ENCODE peak calls at places on chromosomes 6 and 20, in seven cellular contexts. K is amygdala; E is neural crest cell; F is PC-3; O is HS-5; B is iris pigment epithelial cell; A is activated CD8-positive, alpha-beta T cell treated with anti-CD3 and anti-CD28 coated beads for 36 hours. D is an unnamed sample.
A peak's percentile ranks its signal among the peaks of the same experiment; 100 is the strongest.

GRCh38 chr6:129701721-129702455 is 8.1 kb downstream of the ARHGAP18 start:
- DNase-seq in E (no peak), K (no peak), O (peak; percentile 80), F (no peak), B (peak; percentile 63), A (no peak), D (peak; percentile 41)

GRCh38 chr6:113697642-113698410 is 159.3 kb upstream of the MARCKS start:
- DNase-seq in B (peak; percentile 97), K (no peak), E (no peak), O (peak; percentile 77), A (no peak), F (peak; percentile 76), D (peak; percentile 79)

GRCh38 chr20:5474646-5475550 is 158.1 kb upstream of the PROKR2 start:
- DNase-seq in E (no peak), F (no peak), A (no peak), K (peak; percentile 4), O (no peak), B (no peak), D (no peak)

GRCh38 chr6:34145161-34146020 is 496 bp downstream of the GRM4 start:
- DNase-seq in E (peak; percentile 23), F (peak; percentile 18), B (peak; percentile 73), O (no peak), A (peak; percentile 25), K (peak; percentile 34), D (peak; percentile 42)

GRCh38 chr20:59043698-59044097 is 1.1 kb upstream of the PRELID3B start:
- DNase-seq in B (no peak), O (no peak), A (peak; percentile 34), F (peak; percentile 89), K (no peak), E (no peak), D (peak; percentile 32)

GRCh38 chr6:50791900-50792508 is 26.7 kb upstream of the TFAP2B start:
- DNase-seq in E (peak; percentile 18), B (peak; percentile 49), O (peak; percentile 23), K (no peak), A (no peak), F (peak; percentile 74), D (peak; percentile 50)

GRCh38 chr6:10510592-10511367 is 10.4 kb upstream of the GCNT2 start:
- DNase-seq in F (peak; percentile 77), A (peak; percentile 70), O (peak; percentile 13), E (peak; percentile 43), K (peak; percentile 35), B (peak; percentile 46), D (peak; percentile 80)

GRCh38 chr6:31763617-31763940 is 1.1 kb downstream of the SAPCD1 start:
- DNase-seq in A (no peak), F (peak; percentile 46), O (peak; percentile 32), B (peak; percentile 15), K (peak; percentile 27), E (no peak), D (peak; percentile 59)

GRCh38 chr6:21186479-21187055 is 407.0 kb upstream of the SOX4 start:
- DNase-seq in O (no peak), A (no peak), K (no peak), F (no peak), E (no peak), B (no peak), D (no peak)

GRCh38 chr6:102488729-102489128 is 1095.2 kb downstream of the GRIK2 start:
- DNase-seq in F (peak; percentile 77), B (peak; percentile 6), E (no peak), A (no peak), K (no peak), O (peak; percentile 44), D (no peak)

GRCh38 chr20:62051901-62052255 is 13.8 kb downstream of the TAF4 start:
- DNase-seq in F (no peak), E (no peak), O (no peak), B (no peak), A (no peak), K (no peak), D (no peak)

GRCh38 chr6:116287668-116288282 is 8.0 kb upstream of the TSPYL1 start:
- DNase-seq in B (peak; percentile 66), E (no peak), O (peak; percentile 43), F (peak; percentile 64), K (no peak), A (no peak), D (peak; percentile 74)

GRCh38 chr6:48535569-48535968 is 424.6 kb upstream of the PTCHD4 start:
- DNase-seq in O (peak; percentile 57), F (peak; percentile 80), K (no peak), E (no peak), A (no peak), B (peak; percentile 80), D (peak; percentile 97)

GRCh38 chr6:84882768-84883766 is 118.7 kb upstream of the TBX18 start:
- DNase-seq in K (no peak), E (no peak), F (peak; percentile 60), O (no peak), A (no peak), B (no peak), D (no peak)

D was measured in kidney tubule cell.